ENCODE peak calls at places on chromosome 4, in five cellular contexts. H is WTC11, C is activated B cell treated with CpG ODN at 0.5 μM for 24 hours, G is AG09309, R is neural progenitor cell. X is an unnamed sample.

GRCh38 chr4:174553828-174554227 is 31.5 kb upstream of the HPGD start:
- DNase-seq in R (no peak), H (no peak), G (peak), C (no peak), X (no peak)

GRCh38 chr4:153785830-153786721 is 2.8 kb downstream of the SFRP2 start:
- DNase-seq in R (peak), C (no peak), H (no peak), G (no peak), X (no peak)

GRCh38 chr4:151917145-151917775 is 156.5 kb upstream of the GATB start:
- DNase-seq in C (no peak), R (peak), G (no peak), H (no peak), X (no peak)

GRCh38 chr4:43757147-43757546 is 691.5 kb downstream of the KCTD8 start:
- DNase-seq in C (no peak), G (no peak), R (no peak), H (no peak), X (no peak)

GRCh38 chr4:173448103-173448502 is 49.2 kb upstream of the SCRG1 start:
- DNase-seq in C (no peak), R (no peak), H (no peak), G (peak), X (no peak)

GRCh38 chr4:149754526-149754925 is 61.1 kb downstream of the IQCM start:
- DNase-seq in R (no peak), H (no peak), C (no peak), G (no peak), X (no peak)

GRCh38 chr4:7364979-7365378 is 69.8 kb downstream of the PSAPL1 start:
- DNase-seq in G (no peak), H (no peak), C (no peak), R (no peak), X (no peak)

GRCh38 chr4:75512336-75513211 is 1.6 kb downstream of the RCHY1 start:
- DNase-seq in G (no peak), R (peak), H (no peak), C (no peak), X (no peak)

GRCh38 chr4:53863163-53863562 is 201.2 kb downstream of the CHIC2 start:
- DNase-seq in C (no peak), G (no peak), H (no peak), R (no peak), X (no peak)

GRCh38 chr4:68378226-68378625 is 28.3 kb upstream of the YTHDC1 start:
- DNase-seq in R (no peak), H (no peak), G (no peak), C (no peak), X (no peak)

GRCh38 chr4:75344915-75345314 is 169.3 kb downstream of the RCHY1 start:
- DNase-seq in R (no peak), H (no peak), G (peak), C (no peak), X (no peak)

GRCh38 chr4:159069922-159070321 is 33.0 kb upstream of the RAPGEF2 start:
- DNase-seq in H (no peak), C (no peak), R (no peak), G (peak), X (no peak)

GRCh38 chr4:81565137-81565870 is 93.6 kb upstream of the RASGEF1B start:
- DNase-seq in G (no peak), R (peak), H (no peak), C (no peak), X (no peak)

GRCh38 chr4:120327276-120327675 is 260.6 kb upstream of the MAD2L1 start:
- DNase-seq in H (no peak), R (peak), C (no peak), G (no peak), X (no peak)

GRCh38 chr4:187996502-187997177 is 1.1 kb downstream of the ZFP42 start:
- DNase-seq in R (peak), H (peak), C (no peak), G (no peak), X (no peak)

GRCh38 chr4:69920874-69921273 is 10.0 kb upstream of the CSN1S1 start:
- DNase-seq in G (no peak), C (no peak), H (no peak), R (no peak), X (no peak)

GRCh38 chr4:153166971-153167501 is 37.2 kb upstream of the TRIM2 start:
- DNase-seq in C (no peak), R (no peak), H (no peak), G (no peak), X (no peak)

GRCh38 chr4:119211856-119212250 is 660 bp upstream of the USP53 start:
- DNase-seq in C (no peak), H (no peak), R (no peak), G (no peak), X (no peak)
- TF ChIP-seq CTCF in C (no peak), H (no peak), R (no peak), G (no peak), X (no peak)

GRCh38 chr4:23881674-23882337 is 8.0 kb downstream of the PPARGC1A start:
- DNase-seq in R (no peak), G (no peak), C (no peak), H (no peak), X (no peak)
- TF ChIP-seq CTCF in R (peak), G (no peak), C (no peak), H (no peak), X (no peak)

DNA sequence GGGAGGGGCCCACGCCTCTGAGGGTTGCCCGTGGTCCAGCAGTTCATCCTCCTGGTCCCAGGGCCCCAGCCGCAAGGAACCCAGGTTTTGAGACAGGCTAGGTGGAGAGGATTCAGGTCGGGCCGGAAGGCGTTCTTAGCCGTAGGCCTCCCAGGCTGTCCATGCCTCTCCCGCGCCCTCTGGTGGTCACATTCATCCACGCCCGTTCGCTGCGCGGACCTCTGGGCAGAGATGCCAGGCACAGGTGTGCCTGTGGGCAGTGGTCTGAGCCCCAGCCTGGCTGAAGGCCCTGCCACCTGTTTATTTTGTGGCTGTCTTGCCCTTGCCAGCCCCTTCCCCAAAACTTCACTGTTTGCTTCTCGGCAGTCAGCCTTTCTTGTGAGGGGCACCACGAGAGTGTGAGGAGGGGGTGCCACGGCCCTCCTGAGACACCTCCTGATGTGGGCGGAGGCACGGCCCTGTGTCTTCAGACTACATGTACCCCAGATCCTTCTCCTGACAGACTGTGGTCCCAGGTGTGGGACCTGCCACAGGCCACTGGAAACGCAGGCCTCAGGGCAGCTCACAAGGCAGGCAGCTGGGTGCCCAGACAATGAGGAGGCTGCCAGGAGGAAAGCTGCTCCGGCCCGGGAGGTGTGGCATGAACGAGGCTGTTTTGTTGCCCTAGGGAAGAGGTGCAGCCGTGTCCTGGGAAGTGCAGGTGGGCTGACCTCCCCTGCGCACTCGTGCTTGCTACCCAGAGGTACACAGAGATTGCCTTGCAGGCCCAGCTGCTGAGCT is 5.0 kb downstream of the UVSSA start:
- DNase-seq in H (peak), R (peak), C (peak), G (no peak), X (peak)
- TF ChIP-seq CTCF in H (peak), R (peak), C (no peak), G (peak), X (peak)

GRCh38 chr4:184473265-184473514 is 1.2 kb downstream of the IRF2 start:
- DNase-seq in R (no peak), H (no peak), C (no peak), G (no peak), X (no peak)

GRCh38 chr4:184473515-184474260 is 662 bp downstream of the IRF2 start:
- DNase-seq in C (peak), R (peak), H (peak), G (no peak), X (peak)

GRCh38 chr4:184470785-184471110 is 3.6 kb downstream of the IRF2 start:
- DNase-seq in H (no peak), R (no peak), G (no peak), C (no peak), X (no peak)

GRCh38 chr4:184472540-184473264 is 1.6 kb downstream of the IRF2 start:
- DNase-seq in C (peak), H (peak), G (no peak), R (peak), X (peak)

DNA sequence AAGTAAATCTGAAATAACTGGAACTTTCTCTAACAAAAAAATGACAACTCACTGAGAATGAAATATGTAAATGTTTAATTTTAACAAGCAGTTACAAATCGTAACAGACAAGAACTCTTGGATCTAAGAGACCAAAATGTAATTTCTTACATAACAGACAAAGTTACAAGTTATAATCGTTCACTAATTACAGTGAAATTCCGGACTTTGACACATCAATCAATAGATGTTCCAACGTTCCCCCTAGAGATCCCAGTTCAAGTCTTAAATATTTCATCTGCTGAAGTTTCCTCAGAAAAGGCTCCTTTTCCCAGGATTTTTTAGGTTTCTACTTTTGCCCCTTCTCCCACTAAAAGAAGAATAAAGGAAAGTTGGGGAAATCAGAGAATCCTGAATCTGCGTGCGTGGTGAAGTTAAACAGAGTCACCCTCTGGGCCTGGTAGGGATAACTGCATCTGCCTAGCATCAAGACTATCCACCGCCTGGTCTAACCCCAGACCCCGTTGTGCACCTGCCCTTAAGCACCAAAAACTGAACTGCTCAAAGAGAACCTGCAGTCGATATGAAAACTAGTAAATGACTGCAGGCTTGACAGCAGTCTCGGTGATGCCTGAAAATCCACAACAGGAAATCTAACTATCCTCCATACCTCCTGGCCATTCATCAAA is 2.3 kb downstream of the IRF2 start:
- DNase-seq in G (no peak), H (no peak), C (no peak), R (peak), X (no peak)
- TF ChIP-seq CTCF in G (no peak), H (no peak), C (no peak), R (no peak), X (no peak)

DNA sequence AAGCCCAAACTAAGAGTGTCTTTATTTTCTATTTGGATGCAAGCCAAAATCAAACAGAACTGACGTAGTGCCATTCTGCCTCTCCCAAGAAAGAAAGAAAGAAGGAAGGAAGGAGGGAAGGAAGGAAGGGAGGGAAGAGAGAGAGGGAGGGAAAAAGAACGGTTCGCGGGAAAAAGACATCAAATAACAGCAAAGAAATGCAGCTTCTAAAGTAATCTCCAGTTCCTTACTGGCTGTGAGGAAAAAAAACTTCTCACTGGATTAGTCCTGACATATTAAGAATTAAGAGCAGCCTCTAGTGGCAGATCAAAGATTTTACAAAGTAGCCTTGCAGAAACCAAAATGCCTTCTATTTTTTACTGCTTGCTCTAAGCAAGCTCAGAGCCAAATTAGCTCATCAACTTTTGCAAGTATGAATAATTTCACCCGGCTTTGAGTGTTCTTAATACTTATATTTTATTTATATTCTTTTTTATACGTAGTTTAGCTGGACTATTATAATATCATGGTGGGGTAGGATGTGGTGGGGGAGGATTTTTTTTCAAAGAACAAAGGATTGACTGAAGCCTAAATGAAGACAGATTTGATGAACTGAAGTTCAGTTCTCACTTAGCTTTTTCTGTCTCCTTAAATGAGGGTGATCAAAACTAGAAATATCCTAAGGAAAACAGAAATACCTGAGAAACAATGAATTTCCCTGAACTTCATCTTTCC is 36.6 kb downstream of the PITX2 start:
- DNase-seq in G (peak), R (peak), C (no peak), H (no peak), X (no peak)
- TF ChIP-seq CTCF in G (peak), R (peak), C (no peak), H (no peak), X (no peak)

DNA sequence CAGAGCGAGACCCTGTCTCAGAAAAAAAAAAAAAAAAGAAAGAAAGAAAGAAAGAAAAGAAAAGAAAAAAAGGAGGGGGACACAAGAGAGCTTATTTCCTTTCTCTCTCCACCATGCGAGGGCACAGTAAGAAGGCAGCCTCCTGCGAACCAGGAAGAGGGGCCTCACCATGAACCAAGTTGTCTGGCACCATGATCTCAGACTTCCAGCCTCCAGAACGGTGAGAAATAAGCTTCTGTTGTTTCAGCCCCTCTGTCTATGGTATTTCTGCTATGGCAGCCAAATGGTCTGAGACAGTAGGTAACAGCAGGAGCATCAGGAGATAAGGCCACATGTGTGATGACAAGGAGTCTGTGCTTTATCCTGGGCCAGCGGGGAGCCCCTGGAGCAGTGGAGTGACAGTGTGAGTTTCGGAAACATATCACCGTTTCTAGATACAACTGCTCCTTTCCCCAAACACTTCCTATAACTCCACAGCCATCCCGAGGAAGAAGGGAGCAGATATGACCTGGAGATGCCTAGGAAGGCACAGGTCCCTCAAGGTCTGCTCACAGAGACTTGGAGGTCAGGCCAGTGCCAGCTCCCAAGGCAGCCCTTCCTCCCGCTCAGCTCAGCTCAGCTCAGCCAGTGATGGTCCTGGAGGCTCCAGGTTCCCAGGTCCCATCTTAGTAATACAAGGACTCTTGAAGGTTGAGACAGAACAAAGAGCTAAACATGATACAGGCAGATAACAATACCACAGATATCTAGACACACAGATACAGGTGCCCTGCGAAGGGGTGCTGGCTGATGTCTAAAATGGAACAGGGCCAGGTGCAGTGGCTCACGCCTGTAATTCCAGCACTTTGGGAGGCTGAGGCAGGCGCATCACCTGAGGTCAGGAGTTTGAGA is 17.7 kb downstream of the JAKMIP1 start:
- DNase-seq in C (no peak), H (no peak), G (no peak), R (no peak), X (no peak)
- TF ChIP-seq CTCF in C (no peak), H (no peak), G (no peak), R (no peak), X (no peak)